ENCODE peak calls at places on chromosomes 2 and 18, in seven cellular contexts. R is COR-L47; K is HTR-8/SVneo; I is activated naive CD8-positive, alpha-beta T cell treated with anti-CD3 and anti-CD28 coated beads, Interleukin-2, amount 10 ng/mL, durations not matched to agents 7 days and 5 days; X is SW 1271; Q is ovary; D is EL. U is an unnamed sample.

GRCh38 chr2:226489765-226490164 is 309.9 kb downstream of the IRS1 start:
- DNase-seq in R (no peak), K (peak; percentile 34), I (no peak), X (no peak), Q (no peak), D (peak; percentile 90), U (no peak)

GRCh38 chr2:113754989-113755689 is 1.3 kb downstream of the SLC35F5 start:
- DNase-seq in R (no peak), K (no peak), I (no peak), X (no peak), Q (no peak), D (peak; percentile 19), U (no peak)

GRCh38 chr2:235106874-235107639 is 155.2 kb downstream of the SH3BP4 start:
- DNase-seq in R (peak; percentile 39), K (peak; percentile 85), I (no peak), X (peak; percentile 31), Q (peak; percentile 69), D (peak; percentile 80), U (peak; percentile 76)

GRCh38 chr2:30236591-30237245 is 5.4 kb downstream of the LBH start:
- DNase-seq in R (no peak), K (no peak), I (no peak), X (no peak), Q (no peak), D (no peak), U (no peak)

GRCh38 chr2:893311-893710 is 57.3 kb upstream of the SNTG2 start:
- DNase-seq in R (no peak), K (no peak), I (no peak), X (peak; percentile 56), Q (no peak), D (peak; percentile 14), U (no peak)

GRCh38 chr2:47225061-47225783 is 70.1 kb upstream of the STPG4 start:
- DNase-seq in R (peak; percentile 12), K (peak; percentile 91), I (no peak), X (peak; percentile 31), Q (peak; percentile 81), D (peak; percentile 97), U (peak; percentile 24)

GRCh38 chr18:58496937-58497336 is 132.0 kb downstream of the ALPK2 start:
- DNase-seq in R (no peak), K (peak; percentile 15), I (no peak), X (no peak), Q (no peak), D (no peak), U (no peak)

GRCh38 chr2:234770081-234770506 is 181.7 kb upstream of the SH3BP4 start:
- DNase-seq in R (peak; percentile 90), K (no peak), I (no peak), X (no peak), Q (peak; percentile 45), D (no peak), U (no peak)

GRCh38 chr2:135898234-135898786 is 22.1 kb upstream of the MCM6 start:
- DNase-seq in R (no peak), K (no peak), I (no peak), X (no peak), Q (no peak), D (no peak), U (no peak)

GRCh38 chr2:119005081-119005480 is 63.1 kb downstream of the MARCO start:
- DNase-seq in R (no peak), K (no peak), I (no peak), X (no peak), Q (no peak), D (no peak), U (no peak)

GRCh38 chr2:116810071-116810470 is 1004.4 kb upstream of the DDX18 start:
- DNase-seq in R (peak; percentile 26), K (no peak), I (no peak), X (no peak), Q (no peak), D (no peak), U (no peak)

GRCh38 chr2:224009605-224010330 is 29.3 kb downstream of the SERPINE2 start:
- DNase-seq in R (no peak), K (peak; percentile 24), I (no peak), X (no peak), Q (no peak), D (peak; percentile 6), U (no peak)

GRCh38 chr18:21489919-21490495 is 110.5 kb downstream of the ESCO1 start:
- DNase-seq in R (no peak), K (no peak), I (no peak), X (no peak), Q (no peak), D (peak; percentile 10), U (no peak)

GRCh38 chr18:55109818-55110414 is 150.7 kb upstream of the CCDC68 start:
- DNase-seq in R (no peak), K (no peak), I (no peak), X (no peak), Q (no peak), D (no peak), U (no peak)

GRCh38 chr2:213251618-213252017 is 32.6 kb upstream of the SPAG16 start:
- DNase-seq in R (peak; percentile 67), K (peak; percentile 53), I (no peak), X (peak; percentile 5), Q (no peak), D (peak; percentile 64), U (no peak)

GRCh38 chr2:62785216-62785615 is 79.7 kb downstream of the EHBP1 start:
- DNase-seq in R (no peak), K (no peak), I (no peak), X (no peak), Q (no peak), D (peak; percentile 25), U (no peak)

GRCh38 chr2:83016343-83017110 is 1442.6 kb downstream of the SUCLG1 start:
- DNase-seq in R (no peak), K (no peak), I (no peak), X (no peak), Q (no peak), D (no peak), U (no peak)

GRCh38 chr18:79518683-79519128 is 123.0 kb downstream of the NFATC1 start:
- DNase-seq in R (no peak), K (no peak), I (no peak), X (no peak), Q (no peak), D (no peak), U (no peak)

GRCh38 chr2:205053827-205054410 is 508.6 kb downstream of the PARD3B start:
- DNase-seq in R (no peak), K (no peak), I (no peak), X (no peak), Q (no peak), D (peak; percentile 7), U (no peak)

GRCh38 chr2:3421053-3421452 is 41.6 kb downstream of the TRAPPC12 start:
- DNase-seq in R (no peak), K (no peak), I (no peak), X (no peak), Q (no peak), D (no peak), U (no peak)

GRCh38 chr2:22970991-22971390 is 414.0 kb upstream of the KLHL29 start:
- DNase-seq in R (no peak), K (no peak), I (no peak), X (no peak), Q (no peak), D (no peak), U (no peak)

GRCh38 chr18:41700435-41700834 is 254.6 kb upstream of the PIK3C3 start:
- DNase-seq in R (no peak), K (no peak), I (no peak), X (no peak), Q (no peak), D (no peak), U (no peak)

GRCh38 chr2:49210191-49210590 is 55.9 kb upstream of the FSHR start:
- DNase-seq in R (no peak), K (no peak), I (no peak), X (no peak), Q (no peak), D (no peak), U (no peak)

GRCh38 chr2:156322681-156323211 is 9.8 kb downstream of the NR4A2 start:
- DNase-seq in R (no peak), K (no peak), I (no peak), X (no peak), Q (no peak), D (no peak), U (no peak)

U was measured in tibial artery.